ENCODE peak calls at places on chromosomes 5 and 9, in five cellular contexts. One of them, this sample, is unnamed.

GRCh38 chr9:16718952-16719351 is 151.5 kb downstream of the BNC2 start:
- ATAC-seq in T-helper 17 cell: no peak
- ATAC-seq in omental fat pad: no peak
- ATAC-seq in A549: no peak
- ATAC-seq in heart right ventricle: no peak
- ATAC-seq in this sample: no peak

GRCh38 chr5:178080056-178080455 is 33.3 kb upstream of the N4BP3 start:
- ATAC-seq in T-helper 17 cell: no peak
- ATAC-seq in omental fat pad: no peak
- ATAC-seq in A549: no peak
- ATAC-seq in heart right ventricle: no peak
- ATAC-seq in this sample: no peak

GRCh38 chr9:22208846-22209585 is 199.9 kb upstream of the CDKN2B start:
- ATAC-seq in T-helper 17 cell: peak
- ATAC-seq in omental fat pad: no peak
- ATAC-seq in A549: no peak
- ATAC-seq in heart right ventricle: no peak
- ATAC-seq in this sample: no peak

GRCh38 chr9:83220737-83221136 is 157.8 kb upstream of the RASEF start:
- ATAC-seq in T-helper 17 cell: no peak
- ATAC-seq in omental fat pad: no peak
- ATAC-seq in A549: no peak
- ATAC-seq in heart right ventricle: peak
- ATAC-seq in this sample: no peak

GRCh38 chr9:16729656-16730055 is 140.8 kb downstream of the BNC2 start:
- ATAC-seq in T-helper 17 cell: no peak
- ATAC-seq in omental fat pad: no peak
- ATAC-seq in A549: no peak
- ATAC-seq in heart right ventricle: no peak
- ATAC-seq in this sample: no peak

GRCh38 chr5:156741516-156741915 is 108.6 kb upstream of the PPP1R2B start:
- ATAC-seq in T-helper 17 cell: no peak
- ATAC-seq in omental fat pad: no peak
- ATAC-seq in A549: no peak
- ATAC-seq in heart right ventricle: no peak
- ATAC-seq in this sample: no peak

GRCh38 chr5:11903121-11903613 is 1.1 kb downstream of the CTNND2 start:
- ATAC-seq in T-helper 17 cell: no peak
- ATAC-seq in omental fat pad: no peak
- ATAC-seq in A549: peak
- ATAC-seq in heart right ventricle: peak
- ATAC-seq in this sample: no peak

GRCh38 chr9:20226345-20226744 is 396.0 kb downstream of the MLLT3 start:
- ATAC-seq in T-helper 17 cell: no peak
- ATAC-seq in omental fat pad: no peak
- ATAC-seq in A549: no peak
- ATAC-seq in heart right ventricle: no peak
- ATAC-seq in this sample: no peak

GRCh38 chr9:121895836-121896544 is 197.1 kb downstream of the TTLL11 start:
- ATAC-seq in T-helper 17 cell: no peak
- ATAC-seq in omental fat pad: peak
- ATAC-seq in A549: peak
- ATAC-seq in heart right ventricle: peak
- ATAC-seq in this sample: peak

GRCh38 chr9:68949271-68950000 is 64.5 kb downstream of the PRKACG start:
- ATAC-seq in T-helper 17 cell: no peak
- ATAC-seq in omental fat pad: no peak
- ATAC-seq in A549: no peak
- ATAC-seq in heart right ventricle: peak
- ATAC-seq in this sample: no peak

GRCh38 chr5:132540149-132540548 is 3.2 kb downstream of the IL5 start:
- ATAC-seq in T-helper 17 cell: no peak
- ATAC-seq in omental fat pad: no peak
- ATAC-seq in A549: no peak
- ATAC-seq in heart right ventricle: no peak
- ATAC-seq in this sample: no peak

GRCh38 chr9:136844766-136845464 is 2.6 kb downstream of the AJM1 start:
- ATAC-seq in T-helper 17 cell: no peak
- ATAC-seq in omental fat pad: no peak
- ATAC-seq in A549: no peak
- ATAC-seq in heart right ventricle: no peak
- ATAC-seq in this sample: no peak

GRCh38 chr9:135150981-135151380 is 63.5 kb downstream of the OLFM1 start:
- ATAC-seq in T-helper 17 cell: no peak
- ATAC-seq in omental fat pad: no peak
- ATAC-seq in A549: no peak
- ATAC-seq in heart right ventricle: no peak
- ATAC-seq in this sample: no peak